ENCODE peak calls at places on chromosomes 16 and 17, in six cellular contexts. H is stomach, L is IMR-90, E is pancreas, Z is SJSA1, G is mesenchymal stem cell. S is an unnamed sample. For H3K36me3 and H3K4me1, the result is how much of the 10 kb centered on the place peaks cover.

GRCh38 chr16:73210084-73210483 is 162.2 kb upstream of the ZFHX3 start:
- DNase-seq in H (no peak), L (no peak), E (no peak), Z (no peak), G (no peak), S (no peak)

GRCh38 chr16:3695610-3696369 is 21.5 kb downstream of the TRAP1 start:
- DNase-seq in H (peak), L (no peak), E (peak), Z (no peak), G (no peak), S (no peak)

GRCh38 chr16:27402964-27403600 is 1.1 kb downstream of the IL21R start:
- DNase-seq in H (no peak), L (no peak), E (no peak), Z (no peak), G (no peak), S (no peak)

GRCh38 chr17:50203086-50203485 is 1.7 kb upstream of the COL1A1 start:
- DNase-seq in H (no peak), L (peak), E (no peak), Z (no peak), G (no peak), S (no peak)

GRCh38 chr16:1125471-1125870 is 27.4 kb upstream of the CACNA1H start:
- DNase-seq in H (peak), L (peak), E (no peak), Z (no peak), G (no peak), S (no peak)

GRCh38 chr17:28842282-28843012 is at the start of gene FAM222B:
- DNase-seq in H (peak), L (peak), E (peak), Z (peak), G (peak), S (peak)

GRCh38 chr17:82823004-82823403 is 16.8 kb downstream of the ZNF750 start:
- DNase-seq in H (no peak), L (no peak), E (no peak), Z (no peak), G (no peak), S (no peak)

GRCh38 chr17:61463068-61463980 is 11.1 kb downstream of the TBX4 start:
- DNase-seq in H (no peak), L (no peak), E (no peak), Z (no peak), G (no peak), S (no peak)

GRCh38 chr17:41871789-41872188 is 6.6 kb upstream of the KLHL11 start:
- DNase-seq in H (no peak), L (no peak), E (peak), Z (no peak), G (no peak), S (no peak)

GRCh38 chr17:41870627-41871026 is 5.4 kb upstream of the KLHL11 start:
- DNase-seq in H (no peak), L (no peak), E (peak), Z (no peak), G (peak), S (no peak)

GRCh38 chr17:41868568-41868967 is 3.3 kb upstream of the KLHL11 start:
- DNase-seq in H (no peak), L (no peak), E (no peak), Z (no peak), G (no peak), S (no peak)

GRCh38 chr17:41869426-41869825 is 4.2 kb upstream of the KLHL11 start:
- DNase-seq in H (no peak), L (no peak), E (peak), Z (no peak), G (no peak), S (peak)

DNA sequence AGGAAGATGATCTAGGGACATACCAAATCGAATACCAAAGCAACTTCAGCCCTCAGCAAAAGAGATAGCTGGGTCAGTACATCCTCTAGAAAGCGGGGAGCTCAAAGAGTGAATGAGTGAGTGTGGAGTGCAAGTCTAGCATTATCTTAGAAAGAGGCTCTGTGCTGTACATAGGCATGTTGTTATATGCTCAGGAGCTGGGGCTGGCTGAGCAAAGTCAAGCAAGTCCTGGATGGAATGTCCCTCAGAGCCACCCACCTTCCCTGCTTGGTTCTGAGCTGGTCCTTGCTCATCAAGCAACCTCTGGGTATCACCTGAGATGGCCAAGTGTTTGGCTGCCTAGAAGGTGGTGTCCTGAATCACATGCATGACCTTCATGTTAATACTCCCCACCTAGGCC is 4.9 kb upstream of the KLHL11 start:
- DNase-seq in H (no peak), L (no peak), E (peak), Z (no peak), G (no peak), S (no peak)
- H3K36me3 ChIP-seq in H (half or more), L (half or more), E (under half), Z (half or more), G (half or more), S (under half)

DNA sequence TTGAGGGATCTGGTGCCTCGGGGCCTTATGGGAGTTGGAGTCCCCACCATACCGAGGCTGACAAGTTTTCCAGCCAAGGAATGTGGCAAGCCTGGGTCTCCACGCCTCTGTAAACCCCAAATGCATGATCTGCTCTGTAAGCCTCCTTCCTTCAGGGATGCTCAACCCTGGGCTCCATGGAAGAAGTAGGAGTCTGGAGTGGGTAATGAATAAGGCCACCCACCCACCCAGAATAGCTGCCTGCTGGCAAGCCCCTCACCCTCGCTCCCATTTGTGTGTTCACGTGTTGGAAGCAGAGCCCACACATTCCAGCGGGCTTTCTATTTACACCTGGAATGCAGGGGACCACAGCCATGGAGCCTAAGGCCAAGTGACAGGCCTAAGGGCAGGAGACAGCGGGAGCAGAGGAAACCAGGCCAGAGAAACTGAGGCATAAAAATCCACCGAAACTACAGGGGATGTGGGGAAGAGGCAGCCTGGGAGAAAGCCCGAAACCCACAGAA is 4.4 kb downstream of the DLG4 start:
- DNase-seq in H (peak), L (no peak), E (no peak), Z (no peak), G (no peak), S (no peak)
- H3K27ac ChIP-seq in H (peak), L (peak), E (peak), Z (no peak), G (peak), S (peak)

GRCh38 chr17:80827646-80828643 is 163.7 kb upstream of the CHMP6 start:
- DNase-seq in H (no peak), L (peak), E (peak), Z (no peak), G (peak), S (no peak)
- H3K4me1 ChIP-seq in H (under half), L (under half), E (under half), Z (under half), G (under half), S (under half)

GRCh38 chr17:80361495-80362220 is 53.3 kb upstream of the ENDOV start:
- DNase-seq in H (no peak), L (no peak), E (no peak), Z (no peak), G (peak), S (no peak)

GRCh38 chr17:80364091-80364691 is 50.8 kb upstream of the ENDOV start:
- DNase-seq in H (no peak), L (no peak), E (peak), Z (peak), G (peak), S (no peak)

GRCh38 chr17:80363120-80363515 is 51.8 kb upstream of the ENDOV start:
- DNase-seq in H (no peak), L (no peak), E (no peak), Z (no peak), G (no peak), S (no peak)

GRCh38 chr17:80363518-80364090 is 51.4 kb upstream of the ENDOV start:
- DNase-seq in H (no peak), L (no peak), E (peak), Z (no peak), G (no peak), S (no peak)

GRCh38 chr17:80362428-80363119 is 52.4 kb upstream of the ENDOV start:
- DNase-seq in H (no peak), L (peak), E (no peak), Z (no peak), G (no peak), S (no peak)
- H3K36me3 ChIP-seq in H (half or more), L (half or more), E (under half), Z (half or more), G (half or more), S (half or more)

DNA sequence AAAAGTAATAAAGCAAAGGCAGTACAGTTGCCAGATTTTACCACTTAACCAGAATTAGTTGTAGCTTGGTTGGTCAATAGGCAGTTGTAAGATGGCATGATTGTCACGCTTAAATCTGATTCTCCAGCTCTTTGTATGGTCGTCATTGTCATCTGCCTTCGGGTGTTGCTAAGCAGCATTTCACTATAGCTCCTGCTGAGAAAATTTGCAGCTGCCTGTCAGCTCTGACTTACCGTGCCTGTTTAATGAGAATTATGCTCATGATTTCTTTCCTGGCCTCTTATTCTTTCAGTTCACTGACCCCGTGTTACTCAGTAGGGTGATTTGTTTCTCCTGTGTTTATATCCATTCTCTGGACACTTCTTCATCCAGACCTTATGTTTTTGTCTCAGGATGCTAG is 66.7 kb downstream of the TANGO6 start:
- DNase-seq in H (no peak), L (no peak), E (no peak), Z (no peak), G (no peak), S (no peak)
- H3K27ac ChIP-seq in H (no peak), L (no peak), E (peak), Z (no peak), G (no peak), S (no peak)

DNA sequence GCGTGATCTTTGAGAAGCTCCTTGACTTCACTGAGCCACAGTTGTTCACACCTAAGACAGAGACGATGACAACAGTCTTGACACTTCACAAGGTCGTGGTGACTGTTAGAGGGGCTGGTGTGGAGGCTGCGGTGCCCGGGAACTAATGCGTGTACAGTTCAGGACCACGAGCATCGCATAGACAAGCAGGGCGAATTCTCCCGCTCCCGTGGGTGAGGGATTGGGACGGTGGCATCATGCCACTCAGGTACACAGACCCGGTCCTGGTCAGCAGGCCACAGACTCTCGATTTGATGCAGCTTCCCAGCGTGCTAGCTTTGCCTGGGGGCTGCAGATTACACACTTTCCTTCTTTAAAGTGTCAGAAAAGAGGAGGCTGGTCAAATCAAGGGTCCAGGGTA is 24.7 kb downstream of the CEP295NL start:
- DNase-seq in H (no peak), L (no peak), E (no peak), Z (no peak), G (no peak), S (no peak)
- H3K4me1 ChIP-seq in H (half or more), L (half or more), E (under half), Z (half or more), G (half or more), S (under half)

GRCh38 chr16:86876499-86876898 is 298.1 kb downstream of the FOXL1 start:
- DNase-seq in H (no peak), L (no peak), E (no peak), Z (no peak), G (no peak), S (no peak)

GRCh38 chr16:86879268-86879667 is 300.9 kb downstream of the FOXL1 start:
- DNase-seq in H (no peak), L (no peak), E (no peak), Z (no peak), G (no peak), S (no peak)

GRCh38 chr16:86877835-86878234 is 299.5 kb downstream of the FOXL1 start:
- DNase-seq in H (no peak), L (no peak), E (no peak), Z (no peak), G (no peak), S (no peak)

GRCh38 chr16:86878290-86879160 is 300.2 kb downstream of the FOXL1 start:
- DNase-seq in H (no peak), L (no peak), E (no peak), Z (no peak), G (no peak), S (no peak)

GRCh38 chr16:86877108-86877507 is 298.8 kb downstream of the FOXL1 start:
- DNase-seq in H (no peak), L (no peak), E (no peak), Z (no peak), G (no peak), S (no peak)
- H3K36me3 ChIP-seq in H (under half), L (under half), E (under half), Z (under half), G (under half), S (under half)

S was measured in lung.